ENCODE peak calls at places on chromosomes 7 and 10, in four cellular contexts. One of them, this sample, is unnamed. For H3K4me1, the result is how much of the 10 kb centered on the place peaks cover.

GRCh38 chr10:115092555-115093285 is 445 bp upstream of the ATRNL1 start:
- DNase-seq in hepatocyte: peak
- DNase-seq in CD8-positive, alpha-beta T cell: peak
- DNase-seq in IMR-90: peak
- DNase-seq in this sample: peak

GRCh38 chr10:82213784-82214183 is 338.8 kb downstream of the NRG3 start:
- DNase-seq in hepatocyte: no peak
- DNase-seq in IMR-90: no peak
- DNase-seq in CD8-positive, alpha-beta T cell: no peak
- DNase-seq in this sample: no peak

GRCh38 chr7:7992502-7992901 is 23.9 kb downstream of the GLCCI1 start:
- DNase-seq in CD8-positive, alpha-beta T cell: no peak
- DNase-seq in IMR-90: peak
- DNase-seq in hepatocyte: no peak
- DNase-seq in this sample: no peak

GRCh38 chr10:44572146-44572545 is 187.2 kb upstream of the CXCL12 start:
- DNase-seq in CD8-positive, alpha-beta T cell: no peak
- DNase-seq in hepatocyte: no peak
- DNase-seq in IMR-90: no peak
- DNase-seq in this sample: no peak

GRCh38 chr7:22001345-22002004 is 55.8 kb upstream of the CDCA7L start:
- DNase-seq in hepatocyte: peak
- DNase-seq in IMR-90: peak
- DNase-seq in CD8-positive, alpha-beta T cell: no peak
- DNase-seq in this sample: peak

GRCh38 chr10:104099941-104100340 is 14.3 kb upstream of the COL17A1 start:
- DNase-seq in CD8-positive, alpha-beta T cell: no peak
- DNase-seq in hepatocyte: no peak
- DNase-seq in IMR-90: peak
- DNase-seq in this sample: no peak

GRCh38 chr10:124152139-124152780 is 58.9 kb upstream of the CHST15 start:
- DNase-seq in hepatocyte: peak
- DNase-seq in IMR-90: peak
- DNase-seq in CD8-positive, alpha-beta T cell: no peak
- DNase-seq in this sample: peak

GRCh38 chr7:25803117-25803887 is 348.7 kb upstream of the NFE2L3 start:
- DNase-seq in hepatocyte: no peak
- DNase-seq in IMR-90: no peak
- DNase-seq in CD8-positive, alpha-beta T cell: no peak
- DNase-seq in this sample: no peak

GRCh38 chr7:50614721-50615518 is 49.7 kb upstream of the DDC start:
- DNase-seq in IMR-90: no peak
- DNase-seq in hepatocyte: peak
- DNase-seq in CD8-positive, alpha-beta T cell: no peak
- DNase-seq in this sample: no peak

GRCh38 chr10:132880148-132880981 is 62.0 kb downstream of the CFAP46 start:
- DNase-seq in IMR-90: no peak
- DNase-seq in hepatocyte: no peak
- DNase-seq in CD8-positive, alpha-beta T cell: no peak
- DNase-seq in this sample: no peak

GRCh38 chr10:102648889-102649752 is 4.8 kb downstream of the TRIM8 start:
- DNase-seq in CD8-positive, alpha-beta T cell: peak
- DNase-seq in IMR-90: no peak
- DNase-seq in hepatocyte: no peak
- DNase-seq in this sample: no peak

GRCh38 chr7:22173884-22174573 is 182.9 kb downstream of the RAPGEF5 start:
- DNase-seq in IMR-90: no peak
- DNase-seq in hepatocyte: no peak
- DNase-seq in CD8-positive, alpha-beta T cell: peak
- DNase-seq in this sample: no peak

GRCh38 chr7:16668049-16668858 is 22.3 kb downstream of the BZW2 start:
- DNase-seq in CD8-positive, alpha-beta T cell: no peak
- DNase-seq in hepatocyte: peak
- DNase-seq in IMR-90: peak
- DNase-seq in this sample: no peak

GRCh38 chr7:69622960-69623359 is 24.7 kb downstream of the AUTS2 start:
- DNase-seq in hepatocyte: no peak
- DNase-seq in IMR-90: no peak
- DNase-seq in CD8-positive, alpha-beta T cell: no peak
- DNase-seq in this sample: no peak
- H3K4me1 ChIP-seq in hepatocyte: under half
- H3K4me1 ChIP-seq in IMR-90: under half
- H3K4me1 ChIP-seq in CD8-positive, alpha-beta T cell: under half
- H3K4me1 ChIP-seq in this sample: under half

DNA sequence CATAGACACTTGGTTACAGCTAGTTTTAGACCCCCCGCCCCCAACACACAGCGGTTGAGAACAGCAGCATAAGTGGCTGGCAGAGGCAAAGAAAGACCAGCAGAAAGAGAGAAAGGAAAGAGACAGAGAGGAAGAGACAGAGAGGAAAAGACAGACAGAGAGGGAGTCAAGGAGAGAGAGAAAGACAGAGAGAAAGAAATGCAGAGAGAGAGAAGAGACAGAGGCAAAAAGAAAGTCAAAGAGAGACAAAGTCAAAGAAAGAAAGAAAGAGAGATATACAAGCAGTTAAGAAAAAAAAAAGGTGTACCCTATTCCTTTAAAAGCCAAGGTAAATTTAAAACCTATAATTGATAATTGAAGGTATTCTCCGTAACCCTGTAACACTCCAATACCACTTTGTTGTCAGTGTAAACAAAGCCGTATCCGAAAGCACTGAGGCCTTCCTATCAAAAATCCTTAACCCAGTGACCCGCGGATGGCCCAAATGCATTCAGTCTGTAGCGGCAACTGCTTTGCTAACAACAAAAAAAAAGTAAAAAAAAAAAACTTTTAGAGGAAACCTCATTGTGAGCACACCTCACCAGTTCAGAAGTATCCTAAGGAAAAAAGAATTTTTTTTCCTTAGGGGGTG is 11.9 kb upstream of the SLC12A9 start:
- DNase-seq in hepatocyte: no peak
- DNase-seq in IMR-90: no peak
- DNase-seq in CD8-positive, alpha-beta T cell: no peak
- DNase-seq in this sample: no peak
- H3K4me3 ChIP-seq in hepatocyte: no peak
- H3K4me3 ChIP-seq in IMR-90: no peak
- H3K4me3 ChIP-seq in CD8-positive, alpha-beta T cell: no peak
- H3K4me3 ChIP-seq in this sample: no peak

GRCh38 chr10:68333058-68333395 is 299 bp upstream of the PBLD start:
- DNase-seq in hepatocyte: no peak
- DNase-seq in IMR-90: peak
- DNase-seq in CD8-positive, alpha-beta T cell: no peak
- DNase-seq in this sample: no peak
- H3K4me1 ChIP-seq in hepatocyte: under half
- H3K4me1 ChIP-seq in IMR-90: under half
- H3K4me1 ChIP-seq in CD8-positive, alpha-beta T cell: under half
- H3K4me1 ChIP-seq in this sample: under half

DNA sequence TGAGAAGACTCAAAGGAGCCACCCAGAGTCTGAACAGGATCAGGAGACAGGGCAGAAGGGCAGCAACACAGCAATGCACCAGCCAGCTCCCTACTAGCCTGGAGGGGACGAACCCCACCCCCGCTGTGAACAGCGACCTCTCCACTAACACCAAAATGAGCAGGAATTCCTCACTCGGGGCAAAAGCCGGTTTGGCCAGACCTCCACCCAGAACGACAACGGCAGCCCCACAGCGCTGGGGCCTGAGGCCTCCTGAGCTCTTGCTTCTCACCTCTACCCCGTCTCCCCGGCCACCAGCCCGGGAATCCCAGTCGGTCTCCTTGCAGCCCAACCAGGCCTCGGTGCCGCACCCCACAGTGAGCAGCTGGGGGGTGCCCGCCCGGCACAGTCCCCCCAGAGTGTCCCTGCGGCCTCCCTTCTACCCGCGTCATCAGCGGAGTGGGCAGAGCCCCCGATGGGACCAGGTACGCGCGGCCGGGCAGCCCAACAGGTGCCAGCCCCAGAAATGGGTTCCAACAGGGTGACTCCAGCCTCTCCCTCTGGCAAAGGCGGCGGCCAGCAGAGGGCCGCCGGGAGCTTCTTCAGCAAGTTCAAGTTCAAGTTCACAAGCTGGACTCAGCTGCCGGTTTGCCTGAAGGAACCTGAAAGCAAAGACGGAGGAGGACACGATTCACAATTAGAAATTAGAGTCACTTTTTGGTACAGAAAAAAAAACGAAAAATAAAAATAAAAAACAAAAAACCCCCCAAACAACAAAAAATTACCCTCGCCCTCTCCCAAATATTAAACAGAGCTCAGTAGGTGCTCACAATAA is 129.0 kb downstream of the MARCHF5 start:
- DNase-seq in hepatocyte: peak
- DNase-seq in IMR-90: peak
- DNase-seq in CD8-positive, alpha-beta T cell: no peak
- DNase-seq in this sample: no peak
- H3K4me3 ChIP-seq in hepatocyte: peak
- H3K4me3 ChIP-seq in IMR-90: no peak
- H3K4me3 ChIP-seq in CD8-positive, alpha-beta T cell: no peak
- H3K4me3 ChIP-seq in this sample: no peak

DNA sequence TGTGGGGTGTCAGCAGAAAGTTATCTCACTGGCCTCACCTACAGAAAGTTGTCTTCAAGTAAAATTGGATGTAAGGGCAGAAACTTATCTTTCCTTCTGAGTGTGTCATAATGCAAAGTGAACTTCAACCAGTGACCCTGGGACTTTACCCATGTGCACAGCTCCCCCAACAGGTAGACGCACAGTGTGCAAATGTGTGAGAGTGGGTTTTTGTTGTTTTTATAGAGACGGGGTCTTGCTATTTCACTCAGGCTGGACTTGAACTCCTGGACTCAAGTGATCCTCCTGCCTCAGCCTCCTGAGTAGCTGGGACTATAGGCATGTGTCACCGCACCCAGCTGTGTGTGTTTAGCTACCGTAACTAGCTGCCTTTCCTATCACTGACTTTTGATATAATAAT is 6.4 kb upstream of the KAZALD1 start:
- DNase-seq in hepatocyte: no peak
- DNase-seq in CD8-positive, alpha-beta T cell: no peak
- DNase-seq in IMR-90: no peak
- DNase-seq in this sample: no peak
- H3K4me1 ChIP-seq in hepatocyte: under half
- H3K4me1 ChIP-seq in CD8-positive, alpha-beta T cell: under half
- H3K4me1 ChIP-seq in IMR-90: under half
- H3K4me1 ChIP-seq in this sample: under half

DNA sequence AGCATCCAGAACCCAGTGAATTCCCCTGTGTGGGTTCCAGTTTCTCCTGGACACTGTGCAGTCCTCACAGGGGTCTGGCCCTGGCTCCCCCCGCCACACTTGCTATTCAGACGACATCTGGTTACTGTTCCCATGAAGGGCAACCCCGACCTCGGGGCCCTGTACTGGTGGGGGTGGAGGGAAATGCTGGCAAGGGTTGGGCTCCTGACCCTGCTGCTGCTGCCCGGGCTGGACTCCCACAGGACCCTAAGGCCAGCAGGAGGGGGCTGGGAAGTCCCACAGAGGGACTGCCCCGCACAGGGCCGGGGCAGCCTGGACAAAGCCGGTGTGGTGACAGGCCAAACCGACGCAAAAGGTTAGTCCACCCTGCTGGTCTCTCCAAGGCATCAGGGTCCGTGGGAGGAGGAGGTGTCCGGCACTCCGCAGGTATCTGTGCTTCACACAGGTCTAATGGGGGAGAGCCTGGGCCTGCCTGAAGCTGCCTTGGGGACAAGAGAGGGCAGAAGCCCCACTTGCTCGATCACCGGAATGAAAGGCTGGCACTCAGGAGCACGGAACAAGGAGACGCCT is 658 bp upstream of the CPA1 start:
- DNase-seq in CD8-positive, alpha-beta T cell: no peak
- DNase-seq in IMR-90: no peak
- DNase-seq in hepatocyte: no peak
- DNase-seq in this sample: peak
- H3K4me3 ChIP-seq in CD8-positive, alpha-beta T cell: no peak
- H3K4me3 ChIP-seq in IMR-90: no peak
- H3K4me3 ChIP-seq in hepatocyte: no peak
- H3K4me3 ChIP-seq in this sample: no peak